ENCODE peak calls at places on chromosomes 7 and 10, in seven cellular contexts. U is gastrocnemius medialis, J is hepatocyte, G is brain microvascular endothelial cell, T is astrocyte, M is heart right ventricle, L is esophagus muscularis mucosa. A is an unnamed sample.
A peak's percentile ranks its signal among the peaks of the same experiment; 100 is the strongest.

GRCh38 chr7:79293655-79294142 is 159.8 kb downstream of the MAGI2 start:
- DNase-seq in U (no peak), J (peak; percentile 52), G (peak; percentile 85), T (peak; percentile 65), M (no peak), L (no peak), A (no peak)

GRCh38 chr7:101175664-101176063 is 4.4 kb downstream of the NAT16 start:
- DNase-seq in U (no peak), J (no peak), G (no peak), T (no peak), M (no peak), L (no peak), A (no peak)

GRCh38 chr7:108034586-108034985 is 31.6 kb upstream of the LAMB1 start:
- DNase-seq in U (no peak), J (peak; percentile 41), G (no peak), T (no peak), M (no peak), L (no peak), A (no peak)

GRCh38 chr10:62844280-62845011 is 28.3 kb upstream of the EGR2 start:
- DNase-seq in U (no peak), J (no peak), G (no peak), T (no peak), M (no peak), L (no peak), A (no peak)

GRCh38 chr7:1197997-1198632 is 34.6 kb upstream of the UNCX start:
- DNase-seq in U (no peak), J (peak; percentile 57), G (peak; percentile 14), T (peak; percentile 70), M (no peak), L (no peak), A (no peak)

GRCh38 chr10:26721561-26721960 is 24.1 kb downstream of the PDSS1 start:
- DNase-seq in U (no peak), J (no peak), G (no peak), T (no peak), M (no peak), L (no peak), A (no peak)

GRCh38 chr7:5494683-5495561 is 71.3 kb upstream of the TNRC18 start:
- DNase-seq in U (peak; percentile 62), J (peak; percentile 92), G (peak; percentile 59), T (peak; percentile 39), M (peak; percentile 81), L (peak; percentile 95), A (peak; percentile 70)

GRCh38 chr7:129502708-129503685 is 666 bp downstream of the SMKR1 start:
- DNase-seq in U (no peak), J (peak; percentile 14), G (no peak), T (no peak), M (no peak), L (no peak), A (no peak)

GRCh38 chr7:93622036-93622714 is 47.7 kb upstream of the CALCR start:
- DNase-seq in U (no peak), J (peak; percentile 39), G (peak; percentile 37), T (peak; percentile 8), M (no peak), L (no peak), A (no peak)

GRCh38 chr10:102744374-102745051 is 765 bp downstream of the WBP1L start:
- DNase-seq in U (no peak), J (peak; percentile 41), G (no peak), T (no peak), M (no peak), L (no peak), A (no peak)

GRCh38 chr10:132386419-132386831 is 10.6 kb upstream of the PWWP2B start:
- DNase-seq in U (no peak), J (no peak), G (no peak), T (no peak), M (no peak), L (no peak), A (peak; percentile 48)

GRCh38 chr7:143490719-143491306 is 13.1 kb downstream of the TAS2R41 start:
- DNase-seq in U (no peak), J (peak; percentile 50), G (no peak), T (no peak), M (no peak), L (no peak), A (no peak)

GRCh38 chr7:80941206-80941758 is 22.4 kb upstream of the SEMA3C start:
- DNase-seq in U (no peak), J (peak; percentile 19), G (peak; percentile 40), T (peak; percentile 79), M (no peak), L (no peak), A (no peak)

GRCh38 chr7:98027342-98028033 is 37.5 kb upstream of the OCM2 start:
- DNase-seq in U (no peak), J (no peak), G (no peak), T (no peak), M (no peak), L (no peak), A (no peak)

GRCh38 chr7:88267421-88267820 is 39.3 kb downstream of the STEAP4 start:
- DNase-seq in U (no peak), J (no peak), G (no peak), T (no peak), M (no peak), L (no peak), A (no peak)

GRCh38 chr10:89275383-89275782 is 23.8 kb upstream of the LIPA start:
- DNase-seq in U (no peak), J (no peak), G (no peak), T (no peak), M (no peak), L (no peak), A (peak; percentile 44)

GRCh38 chr10:89271532-89271931 is 20.0 kb upstream of the LIPA start:
- DNase-seq in U (no peak), J (no peak), G (no peak), T (no peak), M (no peak), L (no peak), A (no peak)

GRCh38 chr10:89273680-89274079 is 22.1 kb upstream of the LIPA start:
- DNase-seq in U (no peak), J (no peak), G (no peak), T (no peak), M (no peak), L (no peak), A (no peak)

GRCh38 chr10:89278034-89278535 is 23.8 kb upstream of the IFIT2 start:
- DNase-seq in U (no peak), J (peak; percentile 87), G (peak; percentile 96), T (peak; percentile 97), M (no peak), L (no peak), A (no peak)

DNA sequence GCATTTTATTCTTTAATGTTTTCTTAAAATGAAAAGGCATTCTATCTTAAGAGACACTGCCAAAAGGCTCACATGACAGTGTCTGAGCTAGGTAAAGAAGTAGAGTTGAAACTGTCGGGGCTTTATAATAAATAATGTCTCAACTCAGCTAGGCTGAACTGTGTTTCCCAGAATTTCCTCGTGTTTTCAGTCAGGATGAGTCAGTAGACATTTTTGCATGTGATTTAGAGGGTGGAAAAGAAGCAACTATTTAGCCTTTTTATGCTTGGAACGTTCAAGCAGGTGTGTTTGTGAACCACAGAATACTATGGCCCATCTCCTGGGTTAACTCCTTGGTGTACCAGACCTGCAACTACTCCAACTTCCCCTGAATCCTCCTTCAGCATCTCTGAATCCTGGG is 23.4 kb upstream of the LIPA start:
- DNase-seq in U (no peak), J (no peak), G (no peak), T (peak; percentile 63), M (no peak), L (no peak), A (no peak)
- H3K27ac ChIP-seq in U (no peak overlapping the region), J (peak overlapping the region; percentile 18), G (no peak overlapping the region), T (peak overlapping the region; percentile 9), M (no peak overlapping the region), L (peak overlapping the region; percentile 46), A (peak overlapping the region; percentile 93)

DNA sequence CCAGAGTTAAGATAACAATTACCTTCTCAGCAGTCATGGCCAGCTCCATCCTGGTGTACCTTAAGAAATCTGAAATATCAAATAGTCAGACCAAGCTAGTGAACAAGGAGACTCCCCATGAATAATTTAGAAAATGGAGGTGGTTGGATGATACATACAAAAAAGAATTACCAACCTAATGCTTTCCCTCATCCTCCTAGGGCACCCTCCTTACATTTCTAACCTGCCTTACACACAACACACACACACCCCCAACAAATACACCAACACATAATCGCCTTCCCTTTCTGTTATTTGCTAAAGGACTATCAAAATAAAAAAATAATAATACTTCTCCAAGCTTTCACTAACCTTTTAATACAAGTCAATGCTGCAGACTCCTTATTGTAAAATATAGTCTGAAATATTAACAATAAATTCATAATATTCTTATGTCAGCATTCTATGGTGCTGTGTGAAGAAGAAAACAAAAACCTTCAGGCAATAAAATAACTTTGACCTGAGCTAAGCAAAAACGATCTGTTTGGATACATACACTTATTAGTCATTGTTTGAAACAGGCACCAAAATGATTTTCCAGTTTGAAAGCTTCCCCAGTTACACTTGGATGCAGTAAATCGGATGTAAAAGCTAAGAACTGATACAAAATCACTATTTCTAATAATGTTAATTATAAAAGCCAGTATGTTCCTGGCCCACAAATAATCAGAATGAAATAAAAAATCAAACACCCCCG is 3.4 kb downstream of the TWIST1 start:
- DNase-seq in U (no peak), J (no peak), G (peak; percentile 10), T (peak; percentile 56), M (no peak), L (no peak), A (no peak)
- H3K36me3 ChIP-seq in U (no peaks in the 10 kb centered on the region), J (no peaks in the 10 kb centered on the region), G (no peaks in the 10 kb centered on the region), T (no peaks in the 10 kb centered on the region), M (no peaks in the 10 kb centered on the region), L (no peaks in the 10 kb centered on the region), A (no peaks in the 10 kb centered on the region)

DNA sequence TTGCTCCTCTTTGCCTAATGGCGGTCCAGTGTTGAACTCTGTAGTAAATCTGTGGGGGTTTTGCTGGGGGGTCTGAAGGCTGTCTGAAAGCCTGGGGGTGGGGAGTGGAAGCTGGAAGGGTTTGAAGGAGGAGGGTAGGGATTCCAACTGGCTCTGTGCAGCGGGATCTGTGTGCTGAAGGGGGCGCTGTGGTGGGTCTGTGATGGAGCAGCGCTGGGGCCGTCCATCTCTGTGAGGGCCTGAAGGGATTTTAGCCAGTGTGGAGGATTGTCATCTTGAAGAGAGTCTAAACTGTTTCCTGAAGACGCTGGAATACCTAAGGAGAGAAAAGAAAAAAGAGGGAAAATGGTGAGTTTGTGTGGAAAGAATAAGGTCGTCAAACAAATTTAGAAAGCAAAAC is 129.2 kb downstream of the STRA8 start:
- DNase-seq in U (no peak), J (no peak), G (no peak), T (no peak), M (no peak), L (no peak), A (no peak)
- TF ChIP-seq CTCF in U (no peak), J (no peak), G (peak; percentile 33), T (no peak), M (no peak), L (no peak), A (no peak)

DNA sequence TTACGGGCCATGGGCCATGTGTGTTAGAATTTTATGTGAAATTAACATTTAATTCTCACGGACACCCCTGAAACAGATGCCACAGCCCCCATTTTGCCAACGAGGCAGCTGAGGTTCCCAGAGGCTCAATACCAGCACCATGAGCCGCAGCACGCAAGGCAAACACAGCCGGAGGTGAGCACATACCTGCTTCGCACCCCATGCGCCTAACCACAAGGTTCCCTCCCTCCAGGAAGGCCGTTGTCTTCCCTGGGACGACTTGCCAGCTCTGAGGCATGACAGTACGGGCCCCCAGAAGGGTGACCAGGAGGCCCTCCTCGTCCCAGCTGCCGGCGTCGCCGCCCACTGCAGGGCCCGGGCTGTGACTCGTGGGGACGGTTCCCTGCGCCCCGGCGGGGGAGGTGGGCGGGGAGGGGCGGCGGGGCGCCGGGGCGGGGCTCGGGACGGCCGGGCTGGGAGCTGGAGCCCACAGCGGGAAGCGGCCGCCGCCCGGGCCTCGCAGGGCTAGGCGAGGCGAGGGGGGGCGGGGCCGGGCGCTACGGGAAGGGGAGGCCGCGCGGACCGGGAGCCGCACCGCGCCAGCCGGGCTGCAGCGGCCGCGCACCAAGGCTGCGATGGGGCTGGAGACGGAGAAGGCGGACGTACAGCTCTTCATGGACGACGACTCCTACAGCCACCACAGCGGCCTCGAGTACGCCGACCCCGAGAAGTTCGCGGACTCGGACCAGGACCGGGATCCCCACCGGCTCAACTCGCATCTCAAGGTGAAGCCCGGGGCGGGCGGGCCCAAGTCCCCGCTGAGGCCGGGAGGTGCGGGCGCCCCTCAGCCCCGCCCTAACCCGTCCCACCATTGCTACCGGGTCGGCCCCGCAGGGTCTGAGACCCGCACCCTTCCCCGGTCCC is at the start of gene CAV2:
- DNase-seq in U (peak; percentile 10), J (peak; percentile 88), G (no peak), T (peak; percentile 41), M (peak; percentile 85), L (no peak), A (peak; percentile 62)
- H3K27ac ChIP-seq in U (peak within 1 kb of the TSS; percentile 84), J (peak within 1 kb of the TSS; percentile 81), G (peak within 1 kb of the TSS; percentile 47), T (peak within 1 kb of the TSS; percentile 78), M (peak within 1 kb of the TSS; percentile 92), L (peak within 1 kb of the TSS; percentile 97), A (peak within 1 kb of the TSS; percentile 98)

A was measured in breast epithelium.